ENCODE peak calls at places on chromosomes 2 and 18, in eight cellular contexts. E, C, O, U, Z, V, P and D are unnamed samples.

GRCh38 chr2:149597050-149598013 is 9.8 kb upstream of the MMADHC start:
- DNase-seq in E (no peak), C (peak; percentile 80), O (peak; percentile 51), U (peak; percentile 48), Z (no peak), V (peak; percentile 35), P (no peak), D (peak; percentile 69)

GRCh38 chr2:33020883-33021282 is 74.1 kb downstream of the LTBP1 start:
- DNase-seq in E (no peak), C (no peak), O (no peak), U (no peak), Z (no peak), V (no peak), P (no peak), D (no peak)

GRCh38 chr2:39593439-39594393 is 72.0 kb upstream of the TMEM178A start:
- DNase-seq in E (no peak), C (peak; percentile 80), O (peak; percentile 39), U (no peak), Z (no peak), V (peak; percentile 39), P (peak; percentile 4), D (no peak)

GRCh38 chr18:7164610-7165009 is 47.0 kb upstream of the LAMA1 start:
- DNase-seq in E (no peak), C (no peak), O (no peak), U (no peak), Z (no peak), V (peak; percentile 6), P (no peak), D (no peak)

GRCh38 chr2:118774458-118775133 is 72.9 kb downstream of the EN1 start:
- DNase-seq in E (peak; percentile 56), C (peak; percentile 40), O (no peak), U (no peak), Z (peak; percentile 50), V (peak; percentile 35), P (no peak), D (no peak)

GRCh38 chr2:47493317-47493716 is 90.4 kb downstream of the MSH2 start:
- DNase-seq in E (no peak), C (no peak), O (no peak), U (no peak), Z (no peak), V (no peak), P (no peak), D (no peak)

GRCh38 chr2:57396364-57397098 is 650.1 kb upstream of the VRK2 start:
- DNase-seq in E (no peak), C (no peak), O (no peak), U (no peak), Z (no peak), V (no peak), P (no peak), D (no peak)

GRCh38 chr2:3135676-3136075 is 241.9 kb downstream of the EIPR1 start:
- DNase-seq in E (no peak), C (no peak), O (no peak), U (no peak), Z (no peak), V (no peak), P (no peak), D (no peak)

GRCh38 chr2:237556773-237557632 is 9.4 kb upstream of the PRLH start:
- DNase-seq in E (no peak), C (no peak), O (no peak), U (no peak), Z (no peak), V (no peak), P (no peak), D (no peak)

GRCh38 chr2:20382965-20383800 is 32.5 kb upstream of the PUM2 start:
- DNase-seq in E (no peak), C (peak; percentile 52), O (no peak), U (no peak), Z (no peak), V (no peak), P (no peak), D (no peak)

GRCh38 chr2:88666576-88666975 is 24.9 kb upstream of the RPIA start:
- DNase-seq in E (no peak), C (no peak), O (peak; percentile 6), U (no peak), Z (no peak), V (no peak), P (no peak), D (no peak)

GRCh38 chr2:178782236-178782635 is 25.0 kb downstream of the TTN start:
- DNase-seq in E (no peak), C (no peak), O (no peak), U (no peak), Z (no peak), V (no peak), P (no peak), D (no peak)

GRCh38 chr18:741931-742512 is 29.6 kb upstream of the ENOSF1 start:
- DNase-seq in E (no peak), C (peak; percentile 27), O (no peak), U (no peak), Z (no peak), V (peak; percentile 37), P (no peak), D (no peak)

GRCh38 chr2:206127656-206128055 is 31.6 kb downstream of the NDUFS1 start:
- DNase-seq in E (no peak), C (no peak), O (no peak), U (no peak), Z (no peak), V (no peak), P (no peak), D (no peak)

GRCh38 chr18:13680612-13681011 is 45.7 kb downstream of the FAM210A start:
- DNase-seq in E (no peak), C (no peak), O (no peak), U (no peak), Z (no peak), V (peak; percentile 7), P (no peak), D (no peak)

GRCh38 chr2:31886700-31887099 is 124.1 kb downstream of the MEMO1 start:
- DNase-seq in E (no peak), C (no peak), O (no peak), U (no peak), Z (no peak), V (peak; percentile 6), P (no peak), D (no peak)

GRCh38 chr18:42231796-42232195 is 276.8 kb downstream of the PIK3C3 start:
- DNase-seq in E (no peak), C (no peak), O (no peak), U (no peak), Z (no peak), V (no peak), P (no peak), D (no peak)

GRCh38 chr18:73980289-73980979 is 167.2 kb downstream of the FBXO15 start:
- DNase-seq in E (no peak), C (no peak), O (no peak), U (no peak), Z (no peak), V (peak; percentile 20), P (no peak), D (no peak)

GRCh38 chr2:172484253-172484652 is 56.9 kb downstream of the ITGA6 start:
- DNase-seq in E (no peak), C (peak; percentile 8), O (no peak), U (no peak), Z (no peak), V (no peak), P (no peak), D (peak; percentile 48)

DNA sequence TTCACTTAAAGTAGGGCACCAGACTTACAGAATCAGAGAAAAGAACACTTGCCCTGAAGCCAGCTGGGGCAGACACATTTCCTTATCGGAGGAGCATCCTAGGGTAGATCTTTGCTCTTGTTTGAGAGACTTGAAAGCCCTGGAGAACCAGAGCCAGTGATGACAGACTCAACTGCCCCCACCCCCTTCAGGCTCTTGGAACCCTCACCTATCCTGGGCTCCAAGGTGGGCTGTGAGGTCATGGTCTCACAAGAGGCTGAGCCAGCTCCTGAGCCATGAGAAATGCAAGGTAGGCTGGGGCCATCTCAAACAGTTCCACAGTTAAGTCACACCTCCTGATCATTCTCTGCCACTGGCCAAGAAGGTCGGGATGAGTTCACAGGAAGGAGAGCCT is 6.4 kb upstream of the GBX2 start:
- DNase-seq in E (no peak), C (no peak), O (no peak), U (no peak), Z (no peak), V (no peak), P (no peak), D (no peak)
- H3K4me1 ChIP-seq in E (no peaks in the 10 kb centered on the region), C (peaks cover 39% of the 10 kb centered on the region), O (no peaks in the 10 kb centered on the region), U (peaks cover 8% of the 10 kb centered on the region), Z (peaks cover 19% of the 10 kb centered on the region), V (peaks cover 3% of the 10 kb centered on the region), P (peaks cover 27% of the 10 kb centered on the region), D (no peaks in the 10 kb centered on the region)

GRCh38 chr2:161049571-161049970 is 110.7 kb upstream of the TANK start:
- DNase-seq in E (no peak), C (no peak), O (no peak), U (no peak), Z (no peak), V (no peak), P (no peak), D (no peak)
- H3K4me1 ChIP-seq in E (no peaks in the 10 kb centered on the region), C (no peaks in the 10 kb centered on the region), O (no peaks in the 10 kb centered on the region), U (no peaks in the 10 kb centered on the region), Z (peaks cover 8% of the 10 kb centered on the region), V (peaks cover under 1% of the 10 kb centered on the region), P (no peaks in the 10 kb centered on the region), D (no peaks in the 10 kb centered on the region)

GRCh38 chr2:104240984-104241383 is 612.9 kb upstream of the POU3F3 start:
- DNase-seq in E (no peak), C (no peak), O (no peak), U (no peak), Z (no peak), V (no peak), P (no peak), D (no peak)

DNA sequence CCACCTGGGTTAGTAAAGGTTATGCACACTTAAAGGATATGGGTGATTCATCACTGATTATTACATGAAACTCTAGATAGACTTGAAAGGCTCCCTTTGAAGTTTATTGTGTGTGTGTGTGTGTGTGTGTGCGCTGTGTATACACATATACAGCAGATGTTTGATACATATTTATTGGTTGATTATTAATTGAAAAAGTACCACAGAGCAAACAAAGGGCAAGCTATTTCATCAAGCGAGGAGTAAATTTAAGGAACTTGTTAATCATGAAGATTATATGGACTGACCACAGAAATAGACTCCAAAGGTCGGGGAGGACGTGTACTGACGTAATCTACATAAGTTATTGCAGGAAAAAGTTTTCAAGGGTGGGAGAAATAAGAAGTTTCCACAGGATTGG is 617.4 kb upstream of the POU3F3 start:
- DNase-seq in E (no peak), C (no peak), O (no peak), U (no peak), Z (no peak), V (no peak), P (no peak), D (no peak)
- H3K4me1 ChIP-seq in E (no peaks in the 10 kb centered on the region), C (no peaks in the 10 kb centered on the region), O (no peaks in the 10 kb centered on the region), U (no peaks in the 10 kb centered on the region), Z (no peaks in the 10 kb centered on the region), V (peaks cover 22% of the 10 kb centered on the region), P (no peaks in the 10 kb centered on the region), D (no peaks in the 10 kb centered on the region)

DNA sequence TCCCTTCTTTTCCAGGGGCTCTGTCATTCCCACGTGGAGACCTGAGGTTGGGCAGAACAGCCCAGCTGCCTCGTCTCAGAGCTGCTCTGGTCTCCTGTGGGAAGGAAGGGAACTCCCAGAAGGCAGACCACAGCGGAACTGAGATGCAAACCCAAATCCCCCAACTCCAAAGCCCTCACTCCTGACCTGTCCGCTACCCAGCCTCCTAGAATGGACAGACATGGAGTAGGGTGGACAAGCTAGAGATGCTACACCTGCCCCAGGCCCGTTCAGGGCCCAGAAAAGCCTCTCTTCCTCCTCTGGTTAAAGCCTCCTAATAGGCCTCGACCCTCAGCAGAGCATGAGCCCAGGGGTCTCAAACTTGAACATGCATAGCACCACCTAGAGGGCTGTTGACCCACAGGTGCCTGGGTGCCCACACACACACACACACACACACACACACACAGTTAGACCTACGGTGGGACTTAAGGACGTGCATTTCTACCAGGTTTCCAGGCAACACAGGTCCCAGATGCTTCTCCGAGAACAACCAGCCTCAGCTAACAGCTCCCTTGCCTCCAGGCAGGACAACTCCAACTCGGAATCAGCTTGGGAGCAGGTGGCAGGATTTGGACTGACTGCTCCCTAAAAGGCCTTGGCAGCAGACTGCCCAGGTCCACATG is 93.5 kb downstream of the TNS1 start:
- DNase-seq in E (no peak), C (no peak), O (no peak), U (no peak), Z (no peak), V (no peak), P (no peak), D (no peak)
- H3K4me1 ChIP-seq in E (no peaks in the 10 kb centered on the region), C (peaks cover 38% of the 10 kb centered on the region), O (peaks cover 31% of the 10 kb centered on the region), U (no peaks in the 10 kb centered on the region), Z (peaks cover 98% of the 10 kb centered on the region), V (peaks cover 26% of the 10 kb centered on the region), P (peaks cover 98% of the 10 kb centered on the region), D (no peaks in the 10 kb centered on the region)